ENCODE peak calls at places on chromosome 4, in seven cellular contexts. I, N, B, H, Z, W and M are unnamed samples.

GRCh38 chr4:52244773-52245360 is 193.8 kb downstream of the SPATA18 start:
- DNase-seq in W (no peak), N (no peak), I (no peak), B (no peak), Z (no peak), H (no peak), M (no peak)

GRCh38 chr4:66475596-66475995 is 805.3 kb upstream of the EPHA5 start:
- DNase-seq in B (no peak), I (no peak), N (no peak), W (no peak), Z (no peak), H (no peak), M (no peak)

GRCh38 chr4:41791557-41791956 is 43.0 kb upstream of the PHOX2B start:
- DNase-seq in B (no peak), Z (no peak), N (no peak), I (no peak), W (no peak), H (no peak), M (no peak)

GRCh38 chr4:145557720-145558119 is 61.5 kb upstream of the MMAA start:
- DNase-seq in H (peak), Z (peak), N (peak), I (peak), B (peak), W (peak), M (peak)

GRCh38 chr4:81698536-81698935 is 226.8 kb upstream of the RASGEF1B start:
- DNase-seq in N (no peak), H (no peak), W (no peak), Z (no peak), I (no peak), B (no peak), M (no peak)

GRCh38 chr4:7513731-7514130 is 79.0 kb upstream of the PSAPL1 start:
- DNase-seq in H (no peak), I (no peak), N (no peak), W (peak), Z (no peak), B (no peak), M (no peak)

GRCh38 chr4:157803441-157804168 is 369.2 kb downstream of the GASK1B start:
- DNase-seq in I (no peak), B (no peak), N (no peak), W (peak), H (no peak), Z (no peak), M (no peak)

GRCh38 chr4:79232555-79232954 is 93.3 kb downstream of the NAA11 start:
- DNase-seq in W (peak), Z (no peak), I (peak), B (no peak), H (no peak), N (no peak), M (no peak)

GRCh38 chr4:149835280-149835679 is 19.6 kb upstream of the IQCM start:
- DNase-seq in I (no peak), H (no peak), N (no peak), B (no peak), W (no peak), Z (no peak), M (no peak)

GRCh38 chr4:15737255-15737654 is 34.4 kb downstream of the BST1 start:
- DNase-seq in W (no peak), H (no peak), I (no peak), B (no peak), N (no peak), Z (no peak), M (no peak)

GRCh38 chr4:79174855-79175254 is 151.0 kb downstream of the NAA11 start:
- DNase-seq in N (no peak), H (no peak), Z (no peak), B (no peak), I (no peak), W (no peak), M (no peak)

GRCh38 chr4:118888666-118889312 is at the start of gene SYNPO2:
- DNase-seq in W (peak), N (peak), B (peak), I (peak), Z (peak), H (no peak), M (peak)

GRCh38 chr4:121217385-121217784 is 53.3 kb upstream of the TNIP3 start:
- DNase-seq in N (no peak), I (no peak), B (no peak), W (peak), H (no peak), Z (no peak), M (no peak)

GRCh38 chr4:150280081-150280950 is 202.1 kb downstream of the DCLK2 start:
- DNase-seq in W (peak), Z (no peak), I (peak), B (no peak), H (no peak), N (no peak), M (no peak)

GRCh38 chr4:20273793-20274192 is 22.1 kb downstream of the SLIT2 start:
- DNase-seq in Z (no peak), W (no peak), H (no peak), N (no peak), B (no peak), I (no peak), M (no peak)

GRCh38 chr4:113684534-113685091 is 76.9 kb downstream of the CAMK2D start:
- DNase-seq in N (peak), Z (peak), I (peak), B (no peak), H (no peak), W (peak), M (peak)

GRCh38 chr4:28469886-28470285 is 1609.2 kb downstream of the STIM2 start:
- DNase-seq in B (no peak), I (no peak), W (peak), Z (no peak), N (no peak), H (no peak), M (no peak)

GRCh38 chr4:136750898-136751297 is 781.4 kb downstream of the PCDH18 start:
- DNase-seq in W (peak), Z (no peak), H (no peak), N (no peak), I (peak), B (no peak), M (no peak)

GRCh38 chr4:114770624-114771023 is 172.0 kb downstream of the UGT8 start:
- DNase-seq in N (no peak), Z (no peak), W (no peak), I (peak), H (no peak), B (no peak), M (no peak)

GRCh38 chr4:77336411-77337142 is 179.6 kb downstream of the CCNG2 start:
- DNase-seq in Z (no peak), B (no peak), I (peak), N (no peak), H (no peak), W (no peak), M (no peak)

GRCh38 chr4:102623622-102624021 is 122.5 kb downstream of the NFKB1 start:
- DNase-seq in I (peak), Z (no peak), B (no peak), N (peak), H (no peak), W (no peak), M (no peak)

GRCh38 chr4:141686146-141686775 is 49.9 kb downstream of the IL15 start:
- DNase-seq in W (peak), I (peak), H (no peak), Z (no peak), N (no peak), B (no peak), M (no peak)

GRCh38 chr4:85932371-85933305 is 427.2 kb downstream of the MAPK10 start:
- DNase-seq in B (no peak), H (no peak), I (peak), W (peak), Z (no peak), N (no peak), M (no peak)

GRCh38 chr4:154076921-154077320 is 288.0 kb upstream of the SFRP2 start:
- DNase-seq in W (peak), I (no peak), B (no peak), H (no peak), Z (no peak), N (no peak), M (no peak)